ENCODE peak calls at places on chromosomes 16 and 17, in ten cellular contexts. D is Karpas-422; U is heart left ventricle; P is A549; J is CD4-positive, CD25-positive, alpha-beta regulatory T cell; L is stomach; O is heart right ventricle; H is adrenal gland; R is uterus; X is SJSA1. B is an unnamed sample. For H3K4me1, the result is how much of the 10 kb centered on the place peaks cover.

GRCh38 chr17:82659886-82660285 is 11.6 kb upstream of the WDR45B start:
- DNase-seq in D (no peak), U (no peak), P (no peak), J (no peak), L (no peak), O (no peak), H (no peak), R (no peak), X (no peak), B (no peak)

GRCh38 chr16:19907161-19907992 is 22.7 kb upstream of the GPRC5B start:
- DNase-seq in D (peak), U (peak), P (peak), J (peak), L (peak), O (peak), H (peak), R (peak), X (peak), B (peak)

GRCh38 chr16:22927306-22927705 is 113.3 kb downstream of the HS3ST2 start:
- DNase-seq in D (no peak), U (no peak), P (no peak), J (no peak), L (no peak), O (no peak), H (no peak), R (no peak), X (no peak), B (no peak)

GRCh38 chr17:20059728-20060188 is 50.6 kb downstream of the SPECC1 start:
- DNase-seq in D (no peak), U (no peak), P (peak), J (no peak), L (no peak), O (no peak), H (no peak), R (no peak), X (peak), B (no peak)

GRCh38 chr17:7478276-7479138 is 924 bp downstream of the ZBTB4 start:
- DNase-seq in D (peak), U (peak), P (peak), J (peak), L (peak), O (peak), H (peak), R (peak), X (peak), B (peak)

GRCh38 chr17:19958023-19958422 is 19.6 kb downstream of the AKAP10 start:
- DNase-seq in D (no peak), U (no peak), P (peak), J (no peak), L (no peak), O (no peak), H (peak), R (no peak), X (peak), B (peak)

GRCh38 chr17:16287563-16288027 is 65.7 kb downstream of the CENPV start:
- DNase-seq in D (peak), U (peak), P (peak), J (no peak), L (peak), O (no peak), H (peak), R (peak), X (peak), B (no peak)

GRCh38 chr16:2753523-2754020 is 1.1 kb downstream of the SRRM2 start:
- DNase-seq in D (no peak), U (no peak), P (no peak), J (no peak), L (no peak), O (no peak), H (no peak), R (no peak), X (no peak), B (no peak)

GRCh38 chr17:15403276-15403939 is 62.0 kb upstream of the TEKT3 start:
- DNase-seq in D (no peak), U (no peak), P (no peak), J (no peak), L (no peak), O (no peak), H (peak), R (no peak), X (no peak), B (no peak)

GRCh38 chr16:11361751-11362742 is 16.8 kb downstream of the RMI2 start:
- DNase-seq in D (peak), U (no peak), P (no peak), J (peak), L (no peak), O (no peak), H (no peak), R (no peak), X (no peak), B (peak)

GRCh38 chr16:57871457-57871856 is 69.2 kb upstream of the KIFC3 start:
- DNase-seq in D (no peak), U (no peak), P (peak), J (no peak), L (no peak), O (no peak), H (no peak), R (no peak), X (peak), B (peak)

GRCh38 chr17:17963066-17963465 is 9.1 kb downstream of the TOM1L2 start:
- DNase-seq in D (no peak), U (no peak), P (no peak), J (no peak), L (no peak), O (no peak), H (no peak), R (no peak), X (no peak), B (no peak)

GRCh38 chr16:86883583-86884188 is 305.3 kb downstream of the FOXL1 start:
- DNase-seq in D (no peak), U (no peak), P (no peak), J (no peak), L (no peak), O (no peak), H (no peak), R (no peak), X (no peak), B (no peak)

GRCh38 chr16:72049110-72049509 is 5.2 kb upstream of the HP start:
- DNase-seq in D (no peak), U (no peak), P (no peak), J (no peak), L (no peak), O (no peak), H (no peak), R (no peak), X (no peak), B (no peak)
- H3K4me1 ChIP-seq in D (under half), U (under half), P (under half), J (under half), L (under half), O (under half), H (under half), R (under half), X (under half), B (under half)

DNA sequence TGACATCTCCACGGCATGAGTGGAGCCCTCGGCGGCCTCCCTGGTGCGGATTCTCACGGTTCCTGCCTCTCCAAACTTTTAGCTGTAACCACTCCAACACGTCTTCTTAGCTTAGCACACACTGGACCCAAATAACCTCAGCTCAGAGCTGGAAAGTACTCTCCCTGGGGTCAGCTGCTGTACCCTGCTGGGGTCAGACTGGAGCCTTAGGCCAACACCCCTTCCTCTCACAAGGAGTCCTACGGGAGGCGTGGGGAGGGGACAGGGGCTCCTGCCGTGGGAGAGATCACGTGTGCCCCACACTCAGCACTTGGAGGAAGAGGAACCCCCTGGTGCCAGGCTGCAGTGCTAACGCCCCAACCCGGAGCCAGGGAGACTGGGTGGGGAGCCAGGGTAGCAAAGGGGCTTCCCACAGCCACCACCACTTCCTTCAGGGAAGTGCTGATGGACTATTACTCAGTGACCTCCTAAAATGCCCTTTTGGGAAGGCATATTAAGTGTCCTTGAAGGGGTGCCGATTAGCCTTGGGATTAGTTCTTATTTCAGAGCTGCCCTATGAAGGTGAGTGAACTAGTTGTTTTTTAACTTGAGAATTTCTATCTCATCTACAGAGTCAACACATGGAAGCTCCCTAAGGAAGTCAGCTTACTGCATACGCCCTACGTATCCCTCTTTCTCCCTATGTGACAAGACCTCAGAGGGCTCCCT is 124.0 kb downstream of the HIC1 start:
- DNase-seq in D (no peak), U (peak), P (no peak), J (no peak), L (no peak), O (peak), H (no peak), R (no peak), X (no peak), B (no peak)
- H3K4me1 ChIP-seq in D (under half), U (half or more), P (under half), J (under half), L (half or more), O (half or more), H (half or more), R (half or more), X (half or more), B (under half)

GRCh38 chr17:67833946-67834631 is 8.8 kb downstream of the BPTF start:
- DNase-seq in D (no peak), U (no peak), P (no peak), J (no peak), L (no peak), O (no peak), H (peak), R (no peak), X (no peak), B (no peak)
- H3K4me1 ChIP-seq in D (half or more), U (under half), P (under half), J (under half), L (under half), O (half or more), H (half or more), R (under half), X (under half), B (under half)

DNA sequence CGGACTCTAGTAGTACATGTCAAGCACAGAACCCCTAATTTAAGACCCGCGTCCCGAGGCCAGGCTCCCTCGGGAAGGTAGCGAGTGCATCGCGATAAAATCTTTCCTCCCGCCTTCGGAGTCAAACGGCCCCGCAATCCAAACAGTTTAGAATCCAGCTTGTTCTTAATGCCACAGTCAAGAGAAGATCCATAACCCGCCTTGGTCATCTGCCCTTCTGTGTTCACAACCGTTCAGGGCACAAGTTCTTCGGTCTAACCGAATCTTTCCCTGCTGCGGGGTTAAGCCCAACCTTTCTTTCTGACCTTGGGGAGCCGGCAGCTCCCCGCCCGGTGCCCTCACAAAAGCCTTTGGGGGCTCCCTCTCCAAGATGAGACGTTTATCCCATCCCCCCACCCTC is 30.3 kb downstream of the CPSF4L start:
- DNase-seq in D (peak), U (no peak), P (peak), J (no peak), L (no peak), O (no peak), H (peak), R (no peak), X (peak), B (peak)
- H3K4me1 ChIP-seq in D (half or more), U (under half), P (half or more), J (half or more), L (half or more), O (half or more), H (half or more), R (under half), X (half or more), B (under half)

GRCh38 chr17:3957735-3958134 is 6.5 kb downstream of the ATP2A3 start:
- DNase-seq in D (no peak), U (no peak), P (no peak), J (no peak), L (no peak), O (no peak), H (no peak), R (no peak), X (no peak), B (no peak)
- H3K4me1 ChIP-seq in D (half or more), U (under half), P (under half), J (under half), L (under half), O (under half), H (under half), R (under half), X (under half), B (under half)

DNA sequence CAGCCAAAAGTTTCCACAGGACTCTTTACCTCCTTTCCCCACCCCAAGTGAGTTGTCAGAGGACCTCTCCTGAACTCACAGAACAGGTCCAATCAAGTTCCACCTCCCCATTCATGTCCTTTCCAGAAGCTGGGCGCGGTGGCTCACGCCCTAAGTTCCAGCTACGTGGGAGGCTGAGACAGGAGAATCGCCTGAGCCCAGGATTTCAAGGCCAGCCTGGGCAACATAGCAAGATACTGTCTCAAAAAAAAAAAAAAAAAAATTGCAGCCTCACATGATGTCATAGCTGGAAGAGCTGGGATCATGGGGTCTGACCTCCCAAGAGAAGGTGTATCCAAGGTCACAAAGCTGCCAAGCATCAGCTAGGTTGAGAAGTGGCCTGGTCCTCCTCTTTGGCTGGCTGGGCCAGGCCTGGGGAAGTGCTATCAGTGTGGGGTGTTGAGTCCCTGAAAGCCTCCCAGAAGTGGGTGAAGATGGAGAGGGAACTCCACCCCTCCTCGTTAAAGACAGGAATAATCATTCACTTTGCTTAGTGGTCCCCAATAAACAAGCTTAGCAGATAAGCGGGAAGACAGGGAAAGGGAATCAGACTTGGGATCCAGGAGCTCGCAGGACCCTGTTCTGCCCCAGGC is 5.5 kb upstream of the MNT start:
- DNase-seq in D (no peak), U (no peak), P (peak), J (no peak), L (peak), O (no peak), H (no peak), R (no peak), X (no peak), B (no peak)
- H3K4me1 ChIP-seq in D (under half), U (under half), P (half or more), J (under half), L (under half), O (half or more), H (under half), R (under half), X (under half), B (half or more)

DNA sequence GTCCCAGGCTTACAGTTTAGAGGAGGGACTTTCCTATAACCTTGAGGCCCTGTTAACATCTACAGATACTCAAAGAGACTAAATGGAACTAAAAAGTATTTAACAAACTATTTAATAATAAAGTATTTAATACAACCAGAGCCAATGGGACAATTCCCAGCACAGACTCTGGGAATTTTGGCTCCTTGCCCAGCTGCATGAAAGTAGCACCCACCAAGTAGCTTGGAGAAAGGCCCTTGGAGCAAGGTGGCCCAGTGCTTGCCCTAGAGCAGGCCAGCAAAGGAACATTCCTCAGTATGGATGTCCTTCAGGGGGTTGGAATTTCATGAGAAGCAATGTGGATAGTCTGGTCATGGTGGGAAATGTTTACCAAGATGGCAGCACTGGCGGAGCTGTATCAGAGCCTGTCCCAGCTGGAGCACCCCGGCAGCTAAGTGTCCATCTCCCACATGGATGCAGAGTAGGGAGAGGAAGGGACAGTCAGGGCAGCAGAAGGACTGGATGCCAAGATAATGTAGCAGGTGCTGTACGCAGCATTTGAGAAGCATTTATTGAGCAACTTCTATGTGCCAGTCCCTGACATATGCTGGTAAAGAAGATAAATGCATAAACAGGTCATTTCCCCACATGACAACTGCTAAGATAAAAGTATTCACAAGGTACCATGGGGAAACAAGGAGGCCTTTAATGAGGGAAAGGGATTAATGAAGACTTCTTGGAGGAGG is 5.2 kb upstream of the SMARCD2 start:
- DNase-seq in D (no peak), U (no peak), P (no peak), J (no peak), L (no peak), O (no peak), H (no peak), R (no peak), X (no peak), B (no peak)
- H3K4me1 ChIP-seq in D (under half), U (under half), P (under half), J (under half), L (under half), O (under half), H (under half), R (under half), X (under half), B (under half)

GRCh38 chr17:58513391-58513912 is 986 bp downstream of the MTMR4 start:
- DNase-seq in D (no peak), U (no peak), P (no peak), J (no peak), L (no peak), O (no peak), H (no peak), R (no peak), X (no peak), B (peak)
- H3K4me1 ChIP-seq in D (under half), U (under half), P (under half), J (under half), L (under half), O (under half), H (under half), R (under half), X (under half), B (under half)

GRCh38 chr16:25013751-25014499 is 1.2 kb downstream of the ARHGAP17 start:
- DNase-seq in D (peak), U (no peak), P (no peak), J (peak), L (no peak), O (no peak), H (peak), R (no peak), X (no peak), B (no peak)

GRCh38 chr16:25010542-25010941 is 4.6 kb downstream of the ARHGAP17 start:
- DNase-seq in D (no peak), U (no peak), P (no peak), J (no peak), L (no peak), O (no peak), H (peak), R (no peak), X (no peak), B (peak)

GRCh38 chr16:25013049-25013448 is 2.1 kb downstream of the ARHGAP17 start:
- DNase-seq in D (no peak), U (no peak), P (no peak), J (no peak), L (no peak), O (no peak), H (no peak), R (no peak), X (no peak), B (no peak)

GRCh38 chr16:25012525-25012991 is 2.6 kb downstream of the ARHGAP17 start:
- DNase-seq in D (no peak), U (no peak), P (peak), J (no peak), L (no peak), O (no peak), H (no peak), R (no peak), X (peak), B (no peak)

GRCh38 chr16:25011891-25012499 is 3.2 kb downstream of the ARHGAP17 start:
- DNase-seq in D (no peak), U (no peak), P (peak), J (no peak), L (no peak), O (no peak), H (peak), R (no peak), X (no peak), B (no peak)
- H3K4me1 ChIP-seq in D (half or more), U (under half), P (under half), J (half or more), L (half or more), O (half or more), H (half or more), R (under half), X (half or more), B (half or more)